ENCODE peak calls at places on chromosomes 1 and 21, in eight cellular contexts. R, Q, E, A, C, B, H and U are unnamed samples.
A peak's percentile ranks its signal among the peaks of the same experiment; 100 is the strongest.

GRCh38 chr1:28099050-28099769 is 10.8 kb upstream of the EYA3 start:
- DNase-seq in C (no peak), R (no peak), H (no peak), B (no peak), A (no peak), E (no peak), Q (no peak), U (no peak)

GRCh38 chr1:53481456-53481855 is 22.3 kb downstream of the DMRTB1 start:
- DNase-seq in E (no peak), Q (no peak), B (no peak), A (no peak), R (no peak), C (no peak), H (no peak), U (no peak)

GRCh38 chr1:151920147-151920546 is 10.8 kb upstream of the THEM4 start:
- DNase-seq in C (no peak), E (no peak), R (no peak), B (no peak), A (no peak), Q (no peak), H (no peak), U (peak; percentile 9)

GRCh38 chr1:85374160-85374559 is 90.8 kb downstream of the DDAH1 start:
- DNase-seq in H (no peak), R (no peak), A (peak; percentile 46), Q (peak; percentile 90), E (no peak), C (no peak), B (peak; percentile 84), U (no peak)

GRCh38 chr1:21451212-21451611 is 11.3 kb downstream of the NBPF3 start:
- DNase-seq in R (no peak), B (peak; percentile 89), C (no peak), H (no peak), Q (peak; percentile 74), E (no peak), A (peak; percentile 67), U (no peak)

GRCh38 chr1:206021796-206022365 is 1.8 kb downstream of the CTSE start:
- DNase-seq in H (no peak), Q (peak; percentile 29), B (no peak), A (no peak), C (no peak), R (no peak), E (no peak), U (no peak)

GRCh38 chr1:83998205-83998598 is 730 bp downstream of the TTLL7 start:
- DNase-seq in Q (peak; percentile 16), R (no peak), B (no peak), A (no peak), E (no peak), H (no peak), C (no peak), U (no peak)

GRCh38 chr1:37989381-37989930 is 366 bp downstream of the SF3A3 start:
- DNase-seq in B (peak; percentile 38), H (peak; percentile 58), C (no peak), A (no peak), R (peak; percentile 76), Q (peak; percentile 32), E (no peak), U (no peak)

GRCh38 chr1:82391712-82392111 is 591.0 kb downstream of the ADGRL2 start:
- DNase-seq in Q (peak; percentile 25), C (no peak), B (no peak), E (no peak), R (no peak), H (no peak), A (no peak), U (no peak)

GRCh38 chr1:147567594-147568381 is 26.5 kb downstream of the BCL9 start:
- DNase-seq in A (no peak), Q (no peak), E (peak; percentile 5), C (no peak), R (no peak), B (no peak), H (peak; percentile 86), U (no peak)

DNA sequence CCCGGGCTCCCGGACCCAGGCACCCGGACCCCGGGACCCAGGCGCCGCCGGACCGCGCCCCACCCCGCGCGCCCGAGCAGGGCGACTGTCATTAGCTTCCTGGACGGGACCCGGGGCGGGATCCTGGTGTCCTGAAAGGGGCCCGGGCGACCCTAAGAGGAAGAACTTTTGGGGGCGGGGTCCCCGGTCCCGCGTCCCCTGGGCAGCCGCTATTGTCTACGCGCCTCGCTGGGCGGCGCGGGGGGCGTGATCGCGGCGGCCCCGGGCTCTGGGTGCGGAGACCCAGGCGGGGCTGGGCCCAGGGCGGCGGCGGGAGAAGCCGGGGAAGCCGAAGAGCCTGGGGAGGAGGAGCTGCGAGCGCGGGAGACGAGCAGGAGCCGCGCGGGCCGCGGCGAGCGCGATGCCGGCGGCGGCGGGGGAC is 465 bp downstream of the HUNK start:
- DNase-seq in E (peak; percentile 5), R (peak; percentile 70), A (no peak), Q (no peak), H (peak; percentile 63), B (no peak), C (no peak), U (no peak)
- H3K4me3 ChIP-seq in E (peak overlapping the region; percentile 50), R (peak overlapping the region; percentile 54), A (peak overlapping the region; percentile 61), Q (no peak overlapping the region), H (peak overlapping the region; percentile 85), B (peak overlapping the region; percentile 12), C (no peak overlapping the region), U (peak overlapping the region; percentile 62)

DNA sequence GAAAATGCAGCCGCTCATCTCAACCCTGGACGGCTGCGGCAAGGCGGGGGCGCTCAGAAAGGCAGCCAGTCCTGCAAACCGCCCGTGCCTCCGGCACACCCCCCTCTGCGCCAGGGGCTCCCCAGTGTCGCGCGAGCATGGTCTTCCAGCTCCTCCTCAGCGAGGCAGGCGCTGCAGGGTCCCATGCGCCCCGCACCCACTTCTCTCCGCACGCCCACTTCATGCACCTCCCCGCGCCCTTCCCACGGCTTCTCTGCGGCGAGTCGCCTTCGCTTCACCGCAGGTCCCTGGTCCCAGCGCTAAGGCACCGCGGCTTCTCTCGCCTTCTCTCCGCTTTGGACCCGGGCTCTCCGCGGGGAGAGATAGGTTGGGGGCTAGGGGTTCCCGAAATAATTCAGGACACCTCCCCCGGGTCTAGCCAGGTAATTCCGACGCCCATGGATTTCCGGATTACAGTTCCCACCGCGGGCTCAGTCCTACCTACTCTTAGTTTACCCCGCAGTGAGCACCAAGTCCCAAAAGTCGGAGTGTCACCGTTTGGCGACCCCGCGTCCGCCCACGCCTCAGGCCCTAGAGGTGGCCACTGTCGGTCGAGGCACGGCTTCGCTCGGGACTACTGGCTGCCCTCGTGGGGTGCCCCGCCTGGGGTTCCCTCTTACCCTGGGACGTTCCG is 67.5 kb downstream of the SYT2 start:
- DNase-seq in B (no peak), R (no peak), A (no peak), H (peak; percentile 56), E (no peak), Q (no peak), C (no peak), U (no peak)
- H3K4me3 ChIP-seq in B (no peak overlapping the region), R (peak overlapping the region; percentile 31), A (no peak overlapping the region), H (peak overlapping the region; percentile 95), E (peak overlapping the region; percentile 15), Q (no peak overlapping the region), C (peak overlapping the region; percentile 44), U (no peak overlapping the region)

GRCh38 chr1:115336741-115337140 is 1.3 kb downstream of the NGF start:
- DNase-seq in H (no peak), A (no peak), R (no peak), Q (no peak), B (no peak), C (no peak), E (no peak), U (no peak)

GRCh38 chr1:115337276-115337632 is 795 bp downstream of the NGF start:
- DNase-seq in R (no peak), A (no peak), H (no peak), C (no peak), B (no peak), Q (no peak), E (no peak), U (no peak)

GRCh38 chr1:115337633-115338456 is at the start of gene NGF:
- DNase-seq in E (no peak), R (peak; percentile 68), H (peak; percentile 86), B (no peak), C (no peak), A (no peak), Q (peak; percentile 73), U (no peak)

GRCh38 chr1:115340879-115341278 is 2.8 kb upstream of the NGF start:
- DNase-seq in C (no peak), Q (no peak), H (no peak), A (no peak), R (no peak), B (no peak), E (no peak), U (no peak)

GRCh38 chr1:115338457-115338820 is 390 bp upstream of the NGF start:
- DNase-seq in E (no peak), R (peak; percentile 64), B (no peak), H (peak; percentile 73), Q (no peak), A (no peak), C (no peak), U (no peak)
- H3K4me3 ChIP-seq in E (no peak overlapping the region), R (peak overlapping the region; percentile 48), B (no peak overlapping the region), H (peak overlapping the region; percentile 88), Q (peak overlapping the region; percentile 76), A (peak overlapping the region; percentile 97), C (no peak overlapping the region), U (no peak overlapping the region)

GRCh38 chr1:88980918-88981317 is 11.5 kb downstream of the KYAT3 start:
- DNase-seq in Q (no peak), E (no peak), H (no peak), C (no peak), A (no peak), R (no peak), B (no peak), U (no peak)
- H3K4me3 ChIP-seq in Q (no peak overlapping the region), E (no peak overlapping the region), H (no peak overlapping the region), C (no peak overlapping the region), A (no peak overlapping the region), R (no peak overlapping the region), B (no peak overlapping the region), U (no peak overlapping the region)

GRCh38 chr1:31145581-31146117 is 80.1 kb upstream of the PUM1 start:
- DNase-seq in E (no peak), R (no peak), H (no peak), A (no peak), Q (no peak), C (no peak), B (peak; percentile 7), U (no peak)
- H3K4me3 ChIP-seq in E (no peak overlapping the region), R (no peak overlapping the region), H (no peak overlapping the region), A (no peak overlapping the region), Q (no peak overlapping the region), C (no peak overlapping the region), B (no peak overlapping the region), U (no peak overlapping the region)